ENCODE peak calls at places on chromosome 1, in four cellular contexts. R, B, I and U are unnamed samples.

GRCh38 chr1:41875487-41875886 is 43.2 kb downstream of the HIVEP3 start:
- ATAC-seq in B (no peak), R (peak; percentile 61), I (peak; percentile 19), U (peak; percentile 19)

GRCh38 chr1:119958223-119958622 is 61.9 kb upstream of the ADAM30 start:
- ATAC-seq in B (peak; percentile 96), R (no peak), I (no peak), U (peak; percentile 51)

GRCh38 chr1:201954263-201955008 is 867 bp upstream of the TIMM17A start:
- ATAC-seq in I (peak; percentile 3), R (peak; percentile 5), B (peak; percentile 8), U (no peak)

GRCh38 chr1:61638296-61638695 is 86.6 kb downstream of the TM2D1 start:
- ATAC-seq in B (no peak), I (no peak), R (no peak), U (peak; percentile 89)

GRCh38 chr1:54290443-54291184 is 90.6 kb downstream of the MRPL37 start:
- ATAC-seq in R (no peak), B (peak; percentile 64), I (no peak), U (peak; percentile 54)

GRCh38 chr1:110218137-110218536 is 8.0 kb downstream of the KCNC4 start:
- ATAC-seq in R (no peak), B (no peak), I (no peak), U (no peak)

GRCh38 chr1:115189814-115190541 is 100.7 kb upstream of the TSPAN2 start:
- ATAC-seq in R (no peak), B (no peak), I (no peak), U (peak; percentile 18)

GRCh38 chr1:184163674-184164470 is 112.3 kb downstream of the TSEN15 start:
- ATAC-seq in R (peak; percentile 75), I (peak; percentile 87), B (no peak), U (no peak)

GRCh38 chr1:39194398-39195051 is 10.0 kb upstream of the MACF1 start:
- ATAC-seq in B (no peak), R (no peak), I (no peak), U (no peak)

GRCh38 chr1:157671895-157672294 is 28.7 kb downstream of the FCRL3 start:
- ATAC-seq in B (no peak), I (no peak), R (no peak), U (no peak)

GRCh38 chr1:32255072-32256071 is 4.3 kb downstream of the LCK start:
- ATAC-seq in I (peak; percentile 1), R (no peak), B (peak; percentile 33), U (no peak)

GRCh38 chr1:192974701-192975100 is 84.5 kb downstream of the UCHL5 start:
- ATAC-seq in B (no peak), I (no peak), R (no peak), U (no peak)

GRCh38 chr1:109927908-109928307 is 17.3 kb downstream of the CSF1 start:
- ATAC-seq in I (no peak), B (no peak), R (no peak), U (peak; percentile 76)

GRCh38 chr1:199135901-199136300 is 497.1 kb downstream of the PTPRC start:
- ATAC-seq in R (no peak), B (no peak), I (no peak), U (no peak)

GRCh38 chr1:27429029-27429425 is 36.6 kb downstream of the GPR3 start:
- ATAC-seq in I (no peak), B (no peak), R (peak; percentile 22), U (peak; percentile 40)

GRCh38 chr1:11053758-11054137 is 6.1 kb downstream of the SRM start:
- ATAC-seq in I (peak; percentile 32), R (peak; percentile 76), B (peak; percentile 55), U (no peak)

GRCh38 chr1:236009193-236009592 is 55.7 kb downstream of the NID1 start:
- ATAC-seq in I (no peak), B (no peak), R (no peak), U (no peak)

GRCh38 chr1:166083887-166084286 is 82.9 kb downstream of the FAM78B start:
- ATAC-seq in R (no peak), B (no peak), I (peak; percentile 78), U (no peak)

GRCh38 chr1:151494741-151495281 is 16.4 kb upstream of the CGN start:
- ATAC-seq in B (peak; percentile 44), I (peak; percentile 80), R (peak; percentile 41), U (no peak)

GRCh38 chr1:173864179-173864867 is 3.5 kb downstream of the GAS5 start:
- ATAC-seq in R (no peak), B (no peak), I (no peak), U (no peak)

GRCh38 chr1:985126-985525 is 3.2 kb upstream of the PERM1 start:
- ATAC-seq in B (no peak), R (no peak), I (no peak), U (no peak)

GRCh38 chr1:212486591-212486963 is 53.9 kb downstream of the NENF start:
- ATAC-seq in B (no peak), I (no peak), R (no peak), U (no peak)

GRCh38 chr1:212485218-212485609 is 52.5 kb downstream of the NENF start:
- ATAC-seq in B (no peak), R (no peak), I (no peak), U (no peak)

GRCh38 chr1:212487286-212487685 is 54.6 kb downstream of the NENF start:
- ATAC-seq in B (no peak), R (no peak), I (no peak), U (no peak)

GRCh38 chr1:212487774-212488435 is 55.2 kb downstream of the NENF start:
- ATAC-seq in I (no peak), B (no peak), R (no peak), U (peak; percentile 35)

DNA sequence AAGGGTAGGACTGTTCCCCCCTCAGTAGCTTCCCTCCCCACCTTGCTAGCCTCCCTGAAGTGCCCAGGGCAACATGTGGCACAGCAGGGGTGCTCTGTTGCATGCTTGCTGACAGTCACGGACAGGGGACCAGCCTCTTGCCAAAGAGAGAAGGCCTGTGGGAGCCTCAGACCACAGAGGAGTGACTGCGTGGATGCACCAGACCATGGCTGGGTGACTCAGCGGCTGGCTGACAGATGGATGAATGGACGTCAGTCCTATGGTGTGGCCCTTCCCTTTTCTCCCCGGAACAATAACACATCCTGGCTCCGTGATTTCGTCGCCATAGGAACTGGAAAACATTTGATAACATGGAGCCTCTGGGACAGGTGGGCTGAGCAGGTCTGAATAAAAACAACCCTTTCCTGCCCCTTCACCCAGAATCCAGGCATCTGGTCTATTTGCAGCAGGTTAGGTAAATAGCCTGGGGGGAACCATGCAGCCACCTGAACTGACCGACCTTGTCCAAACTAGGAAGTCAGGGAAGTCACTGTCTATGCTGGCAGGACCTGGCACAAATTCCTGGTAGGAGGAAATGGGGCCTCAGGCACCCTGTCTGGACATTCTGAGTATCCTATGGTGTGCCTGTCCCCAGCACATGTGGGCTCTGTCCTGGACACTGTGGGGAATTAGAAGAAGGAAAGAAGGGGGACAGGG is 53.3 kb downstream of the NENF start:
- ATAC-seq in B (peak; percentile 87), R (peak; percentile 83), I (peak; percentile 77), U (peak; percentile 62)
- TF ChIP-seq EP300 in B (no peak), R (peak; percentile 45), I (peak; percentile 32), U (no peak)

GRCh38 chr1:224543453-224543852 is 72.7 kb upstream of the CNIH3 start:
- ATAC-seq in I (no peak), R (no peak), B (no peak), U (no peak)

GRCh38 chr1:224544276-224544675 is 71.8 kb upstream of the CNIH3 start:
- ATAC-seq in I (no peak), R (no peak), B (no peak), U (no peak)

GRCh38 chr1:224541072-224541790 is 74.9 kb upstream of the CNIH3 start:
- ATAC-seq in R (no peak), I (no peak), B (no peak), U (no peak)

GRCh38 chr1:224541901-224542610 is 74.1 kb upstream of the CNIH3 start:
- ATAC-seq in R (no peak), I (no peak), B (no peak), U (no peak)

GRCh38 chr1:224542783-224543440 is 73.2 kb upstream of the CNIH3 start:
- ATAC-seq in B (peak; percentile 50), R (peak; percentile 90), I (peak; percentile 47), U (no peak)
- TF ChIP-seq POLR2AphosphoS5 in B (no peak), R (no peak), I (no peak), U (no peak)

GRCh38 chr1:40476924-40477679 is at the start of gene ZFP69:
- ATAC-seq in I (peak; percentile 96), R (peak; percentile 97), B (peak; percentile 93), U (peak; percentile 90)
- TF ChIP-seq POLR2A in I (peak; percentile 82), R (peak; percentile 70), B (peak; percentile 20), U (peak; percentile 54)

DNA sequence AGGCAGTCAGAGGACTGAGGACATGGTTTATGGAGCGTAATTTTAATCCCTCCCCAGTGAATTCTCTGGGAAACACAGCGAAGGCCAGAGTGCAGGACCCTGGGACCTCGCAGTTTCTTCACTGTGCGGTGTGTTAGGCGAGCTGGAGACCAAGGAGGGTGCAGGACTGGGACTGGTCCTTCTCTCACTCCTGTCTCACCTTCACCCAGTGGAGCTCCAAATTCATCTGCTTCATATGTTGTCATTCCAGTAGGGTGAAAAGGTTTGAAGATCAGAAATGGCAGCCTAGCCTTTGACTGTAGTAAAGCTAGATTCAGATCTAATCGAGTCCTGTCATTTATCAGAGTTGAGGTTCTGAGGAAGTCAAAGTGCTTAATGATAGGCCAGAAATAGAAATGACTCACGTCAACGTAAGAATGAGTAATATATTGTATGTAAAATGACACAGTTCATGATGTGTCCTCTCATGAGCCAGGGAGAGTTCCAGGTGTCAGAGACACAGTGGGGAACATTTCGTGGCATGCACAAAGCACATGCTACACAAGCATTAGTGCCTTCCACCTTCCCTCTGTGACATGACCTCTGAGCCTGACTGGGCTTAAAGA is 647.5 kb downstream of the SMYD3 start:
- ATAC-seq in I (no peak), R (peak; percentile 16), B (no peak), U (no peak)
- TF ChIP-seq EP300 in I (no peak), R (no peak), B (no peak), U (no peak)

DNA sequence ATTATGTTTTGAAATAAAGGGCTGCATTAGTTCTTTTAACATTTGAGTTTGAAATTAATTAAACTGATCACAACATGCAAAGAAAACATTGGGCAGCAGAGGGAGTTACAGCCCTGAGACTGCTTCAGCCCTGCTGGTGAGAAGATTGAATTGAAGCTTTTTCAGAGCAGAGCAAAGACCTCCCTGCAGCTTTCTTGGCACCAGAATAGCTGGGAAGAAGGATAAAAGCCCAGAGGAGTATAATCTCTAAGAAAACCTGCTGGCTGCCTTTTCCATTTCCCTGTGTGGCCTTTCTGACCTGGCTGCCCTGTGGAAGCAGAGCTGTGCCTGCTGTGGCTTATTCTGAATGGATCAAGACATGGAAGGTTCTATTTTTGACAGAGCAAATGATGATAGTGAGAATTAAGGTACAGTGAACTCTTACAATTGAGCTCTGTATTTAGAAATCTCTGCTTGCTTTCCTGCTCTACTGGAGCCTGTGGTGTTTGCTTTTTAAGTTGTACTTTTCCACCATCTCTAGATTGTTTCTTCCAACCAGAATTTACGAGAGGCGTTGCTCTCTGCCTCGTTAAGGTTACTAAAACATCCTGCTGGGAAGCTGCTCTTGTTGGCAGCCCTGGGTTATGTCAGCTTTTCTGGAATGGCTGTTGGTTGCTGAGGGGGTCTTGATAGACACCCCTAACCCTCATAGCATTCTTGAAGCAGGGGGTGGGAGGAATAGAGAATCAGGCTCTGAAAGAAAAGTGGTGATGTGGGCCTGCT is 9.9 kb downstream of the SNRPE start:
- ATAC-seq in R (peak; percentile 91), B (peak; percentile 90), I (peak; percentile 88), U (peak; percentile 51)
- TF ChIP-seq POLR2AphosphoS5 in R (peak; percentile 8), B (no peak), I (no peak), U (no peak)

GRCh38 chr1:23777979-23778814 is at the start of gene PITHD1:
- ATAC-seq in B (peak; percentile 86), R (peak; percentile 88), I (peak; percentile 96), U (peak; percentile 94)
- TF ChIP-seq POLR2A in B (peak; percentile 84), R (peak; percentile 98), I (peak; percentile 98), U (peak; percentile 84)